ENCODE peak calls at places on chromosomes 2 and 18, in seven cellular contexts. J is stomach, I is spleen, H is A673, Q is hepatocyte, C is left lung, A is GM12864. Z is an unnamed sample.
A peak's percentile ranks its signal among the peaks of the same experiment; 100 is the strongest.

GRCh38 chr18:35179906-35180305 is 60.9 kb upstream of the ZNF397 start:
- DNase-seq in J (no peak), I (no peak), H (no peak), Q (no peak), C (no peak), A (no peak), Z (no peak)

GRCh38 chr2:241870081-241870541 is 582 bp downstream of the RTP5 start:
- DNase-seq in J (no peak), I (no peak), H (no peak), Q (no peak), C (no peak), A (no peak), Z (no peak)

GRCh38 chr18:21336846-21337245 is 94.8 kb downstream of the GREB1L start:
- DNase-seq in J (no peak), I (no peak), H (no peak), Q (no peak), C (no peak), A (no peak), Z (no peak)

GRCh38 chr2:65678779-65679394 is 246.5 kb upstream of the SPRED2 start:
- DNase-seq in J (no peak), I (no peak), H (no peak), Q (no peak), C (no peak), A (no peak), Z (no peak)

GRCh38 chr18:79918089-79919011 is 33.1 kb downstream of the SLC66A2 start:
- DNase-seq in J (peak; percentile 20), I (peak; percentile 64), H (no peak), Q (no peak), C (peak; percentile 27), A (no peak), Z (peak; percentile 49)

GRCh38 chr2:33412920-33413319 is 63.5 kb upstream of the RASGRP3 start:
- DNase-seq in J (no peak), I (no peak), H (peak; percentile 48), Q (peak; percentile 19), C (no peak), A (no peak), Z (no peak)

GRCh38 chr18:23725351-23725750 is 36.1 kb downstream of the LAMA3 start:
- DNase-seq in J (no peak), I (no peak), H (no peak), Q (no peak), C (no peak), A (no peak), Z (no peak)

GRCh38 chr2:144156736-144157645 is 362.9 kb downstream of the ZEB2 start:
- DNase-seq in J (no peak), I (no peak), H (no peak), Q (no peak), C (no peak), A (no peak), Z (no peak)

GRCh38 chr2:217331577-217332139 is 471.8 kb upstream of the TNP1 start:
- DNase-seq in J (peak; percentile 36), I (no peak), H (no peak), Q (peak; percentile 71), C (no peak), A (no peak), Z (no peak)

GRCh38 chr18:27377251-27377650 is 192.1 kb upstream of the CHST9 start:
- DNase-seq in J (no peak), I (no peak), H (no peak), Q (no peak), C (no peak), A (no peak), Z (no peak)

GRCh38 chr2:1709970-1710560 is 34.2 kb downstream of the PXDN start:
- DNase-seq in J (no peak), I (no peak), H (no peak), Q (no peak), C (no peak), A (no peak), Z (no peak)

GRCh38 chr2:169109502-169110409 is 40.4 kb downstream of the DHRS9 start:
- DNase-seq in J (peak; percentile 83), I (peak; percentile 90), H (peak; percentile 84), Q (peak; percentile 90), C (peak; percentile 82), A (no peak), Z (peak; percentile 74)

GRCh38 chr18:58512161-58512581 is 116.7 kb downstream of the ALPK2 start:
- DNase-seq in J (no peak), I (no peak), H (peak; percentile 33), Q (no peak), C (no peak), A (no peak), Z (no peak)

GRCh38 chr18:77049938-77050337 is 82.6 kb downstream of the MBP start:
- DNase-seq in J (no peak), I (no peak), H (no peak), Q (no peak), C (no peak), A (no peak), Z (no peak)

GRCh38 chr2:127406454-127406853 is 11.8 kb upstream of the PROC start:
- DNase-seq in J (no peak), I (no peak), H (no peak), Q (no peak), C (no peak), A (no peak), Z (no peak)

GRCh38 chr2:45685299-45685698 is 33.8 kb downstream of the PRKCE start:
- DNase-seq in J (no peak), I (no peak), H (no peak), Q (no peak), C (no peak), A (no peak), Z (no peak)

GRCh38 chr2:207252416-207252815 is 86.7 kb upstream of the KLF7 start:
- DNase-seq in J (no peak), I (no peak), H (no peak), Q (no peak), C (no peak), A (no peak), Z (no peak)

GRCh38 chr2:164009801-164010337 is 274.1 kb upstream of the FIGN start:
- DNase-seq in J (no peak), I (no peak), H (no peak), Q (no peak), C (no peak), A (no peak), Z (no peak)

GRCh38 chr2:45897836-45898235 is 246.4 kb downstream of the PRKCE start:
- DNase-seq in J (no peak), I (no peak), H (no peak), Q (no peak), C (no peak), A (no peak), Z (no peak)

GRCh38 chr2:216985658-216986141 is 125.8 kb upstream of the TNP1 start:
- DNase-seq in J (no peak), I (no peak), H (no peak), Q (no peak), C (no peak), A (no peak), Z (no peak)

GRCh38 chr2:219254590-219255219 is 987 bp upstream of the TUBA4A start:
- DNase-seq in J (no peak), I (no peak), H (no peak), Q (no peak), C (peak; percentile 44), A (no peak), Z (no peak)

GRCh38 chr2:95274291-95275150 is at the start of gene PROM2:
- DNase-seq in J (peak; percentile 92), I (peak; percentile 62), H (no peak), Q (peak; percentile 53), C (peak; percentile 81), A (no peak), Z (peak; percentile 78)

DNA sequence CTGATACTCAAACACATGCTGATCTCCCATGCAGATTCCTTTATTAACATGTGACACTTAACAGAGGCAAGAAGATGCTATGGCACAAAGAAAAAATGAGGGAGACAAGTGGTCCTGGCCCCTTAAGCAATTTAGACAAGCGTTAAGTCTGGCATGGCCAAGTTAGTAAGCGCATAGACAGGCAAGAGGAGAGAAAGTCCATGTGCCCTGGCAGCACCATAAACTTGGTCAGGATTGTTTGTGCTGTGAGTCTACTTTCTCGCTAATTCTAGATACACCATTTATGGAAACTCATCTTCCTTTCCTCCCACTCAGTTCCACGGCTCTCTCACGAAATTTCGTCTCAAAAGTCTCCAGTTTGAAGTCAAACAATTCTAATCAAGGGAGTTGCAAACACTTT is 138.9 kb downstream of the RBMS1 start:
- DNase-seq in J (no peak), I (no peak), H (no peak), Q (no peak), C (no peak), A (no peak), Z (no peak)
- H3K4me3 ChIP-seq in J (no peak overlapping the region), I (no peak overlapping the region), H (no peak overlapping the region), Q (no peak overlapping the region), C (no peak overlapping the region), A (no peak overlapping the region), Z (no peak overlapping the region)

GRCh38 chr2:172229125-172229524 is 126.4 kb upstream of the DLX2 start:
- DNase-seq in J (peak; percentile 51), I (no peak), H (no peak), Q (no peak), C (no peak), A (no peak), Z (no peak)
- H3K4me3 ChIP-seq in J (no peak overlapping the region), I (no peak overlapping the region), H (no peak overlapping the region), Q (no peak overlapping the region), C (no peak overlapping the region), A (no peak overlapping the region), Z (no peak overlapping the region)

DNA sequence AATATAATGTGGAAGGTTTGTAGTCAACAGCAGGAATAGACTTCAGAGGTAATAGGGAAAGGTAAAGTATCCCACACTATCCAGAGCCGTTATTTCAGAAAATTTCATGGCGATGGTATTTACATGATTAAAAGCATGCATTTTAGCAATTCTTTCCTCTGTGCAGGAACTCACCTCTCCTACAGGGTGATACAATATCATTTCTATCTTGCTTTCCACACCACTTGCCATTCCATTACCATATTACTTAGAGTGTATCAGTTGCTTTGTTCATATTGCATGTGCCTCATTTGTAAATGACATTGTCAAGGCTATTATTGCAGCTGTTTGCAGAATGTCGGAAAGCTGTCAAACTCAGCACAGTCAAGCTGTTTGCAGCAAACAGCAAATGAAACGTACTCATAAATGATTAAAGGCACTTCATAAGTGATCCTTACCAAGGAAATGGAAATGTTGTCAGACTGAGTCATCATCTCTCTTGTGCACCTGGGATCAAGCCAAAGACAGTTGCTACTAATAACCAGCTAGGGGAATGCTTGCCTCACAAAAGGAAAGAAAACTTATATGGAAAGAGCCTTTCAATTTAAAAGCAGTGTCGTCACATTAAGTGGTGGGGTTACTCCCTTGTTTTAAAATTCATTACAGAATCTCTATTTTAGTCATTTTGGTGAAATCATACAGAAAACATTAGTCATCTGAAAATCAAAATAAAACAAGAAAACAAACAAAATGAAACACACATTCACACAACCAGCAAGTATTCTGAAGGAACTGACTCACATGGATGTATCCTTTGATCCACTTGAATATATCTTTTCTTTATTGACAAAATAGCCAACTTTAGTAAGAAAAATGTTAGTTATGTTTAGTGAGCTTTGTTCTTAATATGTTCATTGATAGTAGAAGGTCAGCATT is 1064.1 kb upstream of the CNTNAP5 start:
- DNase-seq in J (no peak), I (no peak), H (peak; percentile 70), Q (peak; percentile 45), C (peak; percentile 32), A (no peak), Z (no peak)
- H3K4me3 ChIP-seq in J (no peak overlapping the region), I (no peak overlapping the region), H (no peak overlapping the region), Q (no peak overlapping the region), C (no peak overlapping the region), A (no peak overlapping the region), Z (no peak overlapping the region)

DNA sequence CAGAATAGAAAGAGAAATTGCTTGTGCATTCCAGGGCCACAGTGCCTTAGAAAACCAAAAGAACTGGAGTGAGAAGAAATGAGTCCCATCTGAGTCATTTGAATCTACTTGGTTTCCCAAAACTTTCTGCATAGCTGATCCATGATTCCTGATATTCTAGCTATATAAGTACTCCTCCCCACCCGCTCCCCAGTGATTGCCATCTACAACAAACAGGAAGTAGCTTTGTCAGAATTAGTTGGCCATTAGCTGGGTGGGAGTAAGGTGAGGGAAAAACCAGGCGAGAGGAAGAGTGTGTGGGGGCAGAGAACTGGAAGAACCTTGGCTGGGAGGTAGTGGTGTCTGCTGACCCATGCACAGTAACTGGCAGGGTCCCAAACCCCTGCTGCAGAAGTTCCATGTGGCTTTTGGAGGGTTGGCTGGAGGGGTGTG is 122.1 kb downstream of the ACAA2 start:
- DNase-seq in J (no peak), I (no peak), H (no peak), Q (no peak), C (no peak), A (no peak), Z (no peak)
- H3K4me3 ChIP-seq in J (no peak overlapping the region), I (no peak overlapping the region), H (no peak overlapping the region), Q (no peak overlapping the region), C (no peak overlapping the region), A (no peak overlapping the region), Z (no peak overlapping the region)

Z was measured in suprapubic skin.